ENCODE peak calls at places on chromosomes 7 and 10, in four cellular contexts. G, L, Z and K are unnamed samples.
A peak's percentile ranks its signal among the peaks of the same experiment; 100 is the strongest.

GRCh38 chr7:137343483-137343841 is at the start of gene PTN:
- DNase-seq in G (no peak), L (peak; percentile 63), Z (peak; percentile 60), K (peak; percentile 79)

GRCh38 chr7:11830582-11831382 is 1.2 kb downstream of the THSD7A start:
- DNase-seq in G (no peak), L (no peak), Z (no peak), K (peak; percentile 1)

GRCh38 chr7:135326636-135327280 is 93.1 kb downstream of the STRA8 start:
- DNase-seq in G (no peak), L (no peak), Z (no peak), K (peak; percentile 51)

GRCh38 chr7:45129181-45129800 is 17.8 kb upstream of the TBRG4 start:
- DNase-seq in G (no peak), L (no peak), Z (no peak), K (no peak)

GRCh38 chr7:138008588-138009349 is 6.9 kb upstream of the CREB3L2 start:
- DNase-seq in G (peak; percentile 27), L (peak; percentile 45), Z (peak; percentile 44), K (peak; percentile 68)

GRCh38 chr7:77538908-77539212 is 1.8 kb downstream of the PTPN12 start:
- DNase-seq in G (no peak), L (no peak), Z (no peak), K (no peak)

GRCh38 chr7:101418694-101419093 is 56.0 kb downstream of the COL26A1 start:
- DNase-seq in G (no peak), L (no peak), Z (no peak), K (no peak)

GRCh38 chr10:81873932-81874816 is 820 bp upstream of the NRG3 start:
- DNase-seq in G (peak; percentile 10), L (no peak), Z (no peak), K (no peak)

GRCh38 chr7:134420509-134421125 is 38.3 kb downstream of the AKR1B1 start:
- DNase-seq in G (peak; percentile 11), L (no peak), Z (no peak), K (peak; percentile 55)

GRCh38 chr10:15718495-15719061 is 1.1 kb downstream of the ITGA8 start:
- DNase-seq in G (no peak), L (no peak), Z (no peak), K (no peak)

GRCh38 chr7:37284805-37285211 is 163.9 kb downstream of the ELMO1 start:
- DNase-seq in G (peak; percentile 31), L (peak; percentile 42), Z (peak; percentile 81), K (no peak)

GRCh38 chr10:102358717-102359382 is 36.7 kb upstream of the NFKB2 start:
- DNase-seq in G (no peak), L (no peak), Z (no peak), K (peak; percentile 53)

GRCh38 chr7:69412331-69413146 is 185.7 kb upstream of the AUTS2 start:
- DNase-seq in G (peak; percentile 17), L (no peak), Z (no peak), K (no peak)

GRCh38 chr10:58052772-58053171 is 214.9 kb downstream of the IPMK start:
- DNase-seq in G (no peak), L (no peak), Z (no peak), K (no peak)

GRCh38 chr7:84950836-84951235 is 236.0 kb downstream of the SEMA3D start:
- DNase-seq in G (no peak), L (no peak), Z (no peak), K (peak; percentile 53)

GRCh38 chr10:76453328-76453727 is 1021.9 kb downstream of the LRMDA start:
- DNase-seq in G (no peak), L (no peak), Z (no peak), K (no peak)

GRCh38 chr10:50558368-50558767 is 65.4 kb downstream of the SGMS1 start:
- DNase-seq in G (no peak), L (no peak), Z (no peak), K (no peak)

GRCh38 chr7:51354897-51355296 is 38.3 kb upstream of the COBL start:
- DNase-seq in G (no peak), L (no peak), Z (no peak), K (no peak)

GRCh38 chr7:121994625-121995410 is 121.9 kb downstream of the PTPRZ1 start:
- DNase-seq in G (peak; percentile 45), L (no peak), Z (peak; percentile 11), K (peak; percentile 81)

GRCh38 chr7:29798422-29798821 is 7.9 kb upstream of the WIPF3 start:
- DNase-seq in G (no peak), L (no peak), Z (no peak), K (no peak)

GRCh38 chr10:55287346-55287745 is 486.3 kb upstream of the PCDH15 start:
- DNase-seq in G (no peak), L (no peak), Z (no peak), K (no peak)

GRCh38 chr7:23293500-23294073 is 5.6 kb upstream of the MALSU1 start:
- DNase-seq in G (no peak), L (no peak), Z (no peak), K (no peak)

GRCh38 chr10:15759265-15759664 is 39.5 kb upstream of the ITGA8 start:
- DNase-seq in G (no peak), L (no peak), Z (no peak), K (no peak)

GRCh38 chr10:99396471-99396870 is 34.0 kb downstream of the GOT1 start:
- DNase-seq in G (no peak), L (no peak), Z (no peak), K (peak; percentile 85)

GRCh38 chr7:36130236-36130945 is 22.7 kb upstream of the EEPD1 start:
- DNase-seq in G (no peak), L (no peak), Z (no peak), K (no peak)

GRCh38 chr10:117112220-117112619 is 25.9 kb downstream of the VAX1 start:
- DNase-seq in G (no peak), L (no peak), Z (no peak), K (no peak)

GRCh38 chr10:77117501-77117900 is 520.1 kb downstream of the KCNMA1 start:
- DNase-seq in G (no peak), L (no peak), Z (no peak), K (peak; percentile 22)

GRCh38 chr7:131110294-131111080 is 217.2 kb upstream of the MKLN1 start:
- DNase-seq in G (no peak), L (peak; percentile 43), Z (no peak), K (peak; percentile 34)

GRCh38 chr7:112985377-112985987 is 101.1 kb downstream of the GPR85 start:
- DNase-seq in G (no peak), L (no peak), Z (no peak), K (peak; percentile 84)

GRCh38 chr10:126902157-126902556 is 3.1 kb upstream of the DOCK1 start:
- DNase-seq in G (no peak), L (no peak), Z (no peak), K (peak; percentile 69)

GRCh38 chr7:4233621-4234497 is 448.2 kb upstream of the FOXK1 start:
- DNase-seq in G (no peak), L (no peak), Z (no peak), K (no peak)

GRCh38 chr10:77207182-77208165 is 430.1 kb downstream of the KCNMA1 start:
- DNase-seq in G (no peak), L (no peak), Z (no peak), K (no peak)